ENCODE peak calls at places on chromosome 17, in nine cellular contexts. One of them, this sample, is unnamed.

GRCh38 chr17:34299918-34300600 is 14.5 kb downstream of the CCL11 start:
- DNase-seq in activated CD8-positive, alpha-beta memory T cell treated with anti-CD3 and anti-CD28 coated beads for 4 hours: no peak
- DNase-seq in aorta: no peak
- DNase-seq in KBM-7: no peak
- DNase-seq in GF-D8: no peak
- DNase-seq in NCI-H748 treated with DMSO at 0.1 percent for 48 hours: peak
- DNase-seq in T follicular helper cell: no peak
- DNase-seq in glutamatergic neuron: no peak
- DNase-seq in pons: no peak
- DNase-seq in this sample: no peak

GRCh38 chr17:4897198-4897657 is 2.1 kb upstream of the C17orf107 start:
- DNase-seq in activated CD8-positive, alpha-beta memory T cell treated with anti-CD3 and anti-CD28 coated beads for 4 hours: no peak
- DNase-seq in aorta: no peak
- DNase-seq in KBM-7: no peak
- DNase-seq in GF-D8: no peak
- DNase-seq in NCI-H748 treated with DMSO at 0.1 percent for 48 hours: no peak
- DNase-seq in T follicular helper cell: no peak
- DNase-seq in glutamatergic neuron: no peak
- DNase-seq in pons: no peak
- DNase-seq in this sample: no peak

GRCh38 chr17:56903560-56903959 is 10.3 kb downstream of the TRIM25 start:
- DNase-seq in activated CD8-positive, alpha-beta memory T cell treated with anti-CD3 and anti-CD28 coated beads for 4 hours: no peak
- DNase-seq in aorta: no peak
- DNase-seq in KBM-7: no peak
- DNase-seq in GF-D8: no peak
- DNase-seq in NCI-H748 treated with DMSO at 0.1 percent for 48 hours: no peak
- DNase-seq in T follicular helper cell: no peak
- DNase-seq in glutamatergic neuron: no peak
- DNase-seq in pons: no peak
- DNase-seq in this sample: no peak

GRCh38 chr17:12193336-12193735 is 172.7 kb downstream of the MAP2K4 start:
- DNase-seq in activated CD8-positive, alpha-beta memory T cell treated with anti-CD3 and anti-CD28 coated beads for 4 hours: no peak
- DNase-seq in aorta: no peak
- DNase-seq in KBM-7: no peak
- DNase-seq in GF-D8: no peak
- DNase-seq in NCI-H748 treated with DMSO at 0.1 percent for 48 hours: no peak
- DNase-seq in T follicular helper cell: no peak
- DNase-seq in glutamatergic neuron: no peak
- DNase-seq in pons: no peak
- DNase-seq in this sample: no peak

GRCh38 chr17:66178642-66179041 is 13.3 kb downstream of the CEP112 start:
- DNase-seq in activated CD8-positive, alpha-beta memory T cell treated with anti-CD3 and anti-CD28 coated beads for 4 hours: no peak
- DNase-seq in aorta: no peak
- DNase-seq in KBM-7: no peak
- DNase-seq in GF-D8: no peak
- DNase-seq in NCI-H748 treated with DMSO at 0.1 percent for 48 hours: no peak
- DNase-seq in T follicular helper cell: no peak
- DNase-seq in glutamatergic neuron: no peak
- DNase-seq in pons: no peak
- DNase-seq in this sample: no peak

GRCh38 chr17:7014261-7014994 is 2.0 kb downstream of the RNASEK start:
- DNase-seq in activated CD8-positive, alpha-beta memory T cell treated with anti-CD3 and anti-CD28 coated beads for 4 hours: peak
- DNase-seq in aorta: peak
- DNase-seq in KBM-7: peak
- DNase-seq in GF-D8: peak
- DNase-seq in NCI-H748 treated with DMSO at 0.1 percent for 48 hours: peak
- DNase-seq in T follicular helper cell: peak
- DNase-seq in glutamatergic neuron: peak
- DNase-seq in pons: peak
- DNase-seq in this sample: peak

GRCh38 chr17:75404739-75405364 is 626 bp downstream of the GRB2 start:
- DNase-seq in activated CD8-positive, alpha-beta memory T cell treated with anti-CD3 and anti-CD28 coated beads for 4 hours: no peak
- DNase-seq in aorta: peak
- DNase-seq in KBM-7: peak
- DNase-seq in GF-D8: no peak
- DNase-seq in NCI-H748 treated with DMSO at 0.1 percent for 48 hours: peak
- DNase-seq in T follicular helper cell: peak
- DNase-seq in glutamatergic neuron: peak
- DNase-seq in pons: no peak
- DNase-seq in this sample: peak

GRCh38 chr17:46175891-46176290 is 17.3 kb downstream of the KANSL1 start:
- DNase-seq in activated CD8-positive, alpha-beta memory T cell treated with anti-CD3 and anti-CD28 coated beads for 4 hours: no peak
- DNase-seq in aorta: no peak
- DNase-seq in KBM-7: no peak
- DNase-seq in GF-D8: no peak
- DNase-seq in NCI-H748 treated with DMSO at 0.1 percent for 48 hours: no peak
- DNase-seq in T follicular helper cell: no peak
- DNase-seq in glutamatergic neuron: no peak
- DNase-seq in pons: no peak
- DNase-seq in this sample: no peak

GRCh38 chr17:164536-165235 is 16.8 kb downstream of the DOC2B start:
- DNase-seq in activated CD8-positive, alpha-beta memory T cell treated with anti-CD3 and anti-CD28 coated beads for 4 hours: no peak
- DNase-seq in aorta: no peak
- DNase-seq in KBM-7: peak
- DNase-seq in GF-D8: no peak
- DNase-seq in NCI-H748 treated with DMSO at 0.1 percent for 48 hours: peak
- DNase-seq in T follicular helper cell: no peak
- DNase-seq in glutamatergic neuron: peak
- DNase-seq in pons: peak
- DNase-seq in this sample: peak

GRCh38 chr17:82390015-82390859 is 18.7 kb downstream of the UTS2R start:
- DNase-seq in activated CD8-positive, alpha-beta memory T cell treated with anti-CD3 and anti-CD28 coated beads for 4 hours: no peak
- DNase-seq in aorta: no peak
- DNase-seq in KBM-7: no peak
- DNase-seq in GF-D8: no peak
- DNase-seq in NCI-H748 treated with DMSO at 0.1 percent for 48 hours: no peak
- DNase-seq in T follicular helper cell: no peak
- DNase-seq in glutamatergic neuron: no peak
- DNase-seq in pons: no peak
- DNase-seq in this sample: no peak